ENCODE peak calls at places on chromosome 17, in nine cellular contexts. Y is GM06990, E is small intestine, Q is uterus, O is lower lobe of right lung, J is body of pancreas, X is left ventricle myocardium inferior, W is tibial nerve, F is HCT116. C is an unnamed sample.
A peak's percentile ranks its signal among the peaks of the same experiment; 100 is the strongest.

GRCh38 chr17:61689610-61690180 is 98.7 kb upstream of the NACA2 start:
- DNase-seq in F (no peak), Y (no peak), Q (no peak), W (no peak), J (no peak), O (no peak), X (no peak), E (no peak), C (no peak)

GRCh38 chr17:66540131-66540781 is 237.8 kb downstream of the PRKCA start:
- DNase-seq in Q (peak; percentile 63), J (peak; percentile 12), O (no peak), W (peak; percentile 38), Y (no peak), F (no peak), X (peak; percentile 35), E (no peak), C (no peak)

GRCh38 chr17:54694287-54694887 is 206.3 kb upstream of the TOM1L1 start:
- DNase-seq in Q (no peak), E (no peak), F (no peak), X (no peak), O (no peak), J (no peak), Y (no peak), W (no peak), C (no peak)

GRCh38 chr17:6627019-6627418 is 13.5 kb downstream of the KIAA0753 start:
- DNase-seq in Q (no peak), J (no peak), X (no peak), O (no peak), W (no peak), F (no peak), Y (no peak), E (no peak), C (no peak)

GRCh38 chr17:38571833-38572274 is 33.9 kb downstream of the SRCIN1 start:
- DNase-seq in E (no peak), X (no peak), O (no peak), F (no peak), Q (no peak), W (no peak), Y (no peak), J (no peak), C (no peak)

GRCh38 chr17:19733953-19734526 is 14.1 kb downstream of the ALDH3A1 start:
- DNase-seq in Q (no peak), F (no peak), W (no peak), Y (no peak), X (no peak), J (no peak), O (no peak), E (peak; percentile 80), C (no peak)

GRCh38 chr17:61403846-61404701 is 4.4 kb downstream of the TBX2 start:
- DNase-seq in F (no peak), W (no peak), X (no peak), Q (no peak), J (no peak), E (no peak), Y (no peak), O (peak; percentile 49), C (no peak)

GRCh38 chr17:30074726-30075125 is 41.9 kb upstream of the NSRP1 start:
- DNase-seq in E (no peak), Q (no peak), J (no peak), W (no peak), F (no peak), X (no peak), O (no peak), Y (no peak), C (no peak)

GRCh38 chr17:36703860-36704266 is 102.5 kb downstream of the MRM1 start:
- DNase-seq in E (no peak), Y (no peak), X (peak; percentile 39), J (peak; percentile 52), Q (peak; percentile 24), W (no peak), O (peak; percentile 58), F (no peak), C (no peak)

GRCh38 chr17:65495255-65496060 is 66.0 kb downstream of the AXIN2 start:
- DNase-seq in J (no peak), X (no peak), O (peak; percentile 61), W (no peak), Q (no peak), F (peak; percentile 13), E (peak; percentile 41), Y (no peak), C (no peak)

GRCh38 chr17:2050246-2050866 is 4.5 kb upstream of the HIC1 start:
- DNase-seq in E (peak; percentile 51), X (peak; percentile 64), Q (peak; percentile 84), J (peak; percentile 74), W (peak; percentile 57), F (peak; percentile 51), Y (peak; percentile 74), O (peak; percentile 78), C (peak; percentile 70)

GRCh38 chr17:36629252-36629847 is 28.0 kb downstream of the MRM1 start:
- DNase-seq in O (peak; percentile 77), W (peak; percentile 77), Q (peak; percentile 74), F (peak; percentile 54), J (peak; percentile 83), E (peak; percentile 60), Y (peak; percentile 59), X (peak; percentile 66), C (peak; percentile 59)

GRCh38 chr17:42276609-42277341 is 584 bp upstream of the STAT5B start:
- DNase-seq in F (no peak), Y (no peak), Q (peak; percentile 79), O (peak; percentile 69), E (peak; percentile 40), W (peak; percentile 71), J (peak; percentile 83), X (peak; percentile 70), C (peak; percentile 43)

GRCh38 chr17:55456307-55457240 is 34.9 kb upstream of the MMD start:
- DNase-seq in F (no peak), J (no peak), Q (no peak), X (no peak), O (no peak), Y (no peak), E (no peak), W (no peak), C (no peak)

GRCh38 chr17:69246726-69247375 is 18.2 kb upstream of the ABCA10 start:
- DNase-seq in J (no peak), O (no peak), Y (no peak), X (no peak), Q (no peak), E (peak; percentile 55), F (peak; percentile 55), W (no peak), C (no peak)

GRCh38 chr17:62600805-62601204 is 26.7 kb upstream of the MRC2 start:
- DNase-seq in X (no peak), Q (no peak), J (no peak), F (no peak), W (no peak), E (no peak), O (no peak), Y (no peak), C (no peak)

DNA sequence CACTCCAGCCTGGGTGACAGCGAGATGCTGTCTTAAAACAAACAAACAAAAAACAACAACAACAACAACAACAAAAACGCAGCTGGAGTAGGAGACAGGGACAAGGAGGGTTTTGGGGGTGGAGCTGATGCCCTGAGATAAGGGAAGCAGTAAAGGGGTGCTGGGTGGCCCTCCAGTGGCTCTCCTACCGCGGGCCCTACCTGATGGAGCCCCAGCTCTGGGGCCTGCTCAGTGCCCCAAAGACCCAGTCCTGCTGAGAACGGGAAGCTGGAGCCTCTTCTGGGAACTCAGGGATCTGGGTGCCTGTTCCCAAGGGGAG is 21.3 kb upstream of the NAGS start:
- DNase-seq in Q (no peak), Y (no peak), W (no peak), J (no peak), O (no peak), X (no peak), E (no peak), F (no peak), C (no peak)
- H3K4me3 ChIP-seq in Q (no peak overlapping the region), Y (no peak overlapping the region), W (no peak overlapping the region), J (no peak overlapping the region), O (peak overlapping the region; percentile 54), X (peak overlapping the region; percentile 68), E (no peak overlapping the region), F (no peak overlapping the region), C (no peak overlapping the region)

GRCh38 chr17:4172356-4172755 is 29.4 kb downstream of the CYB5D2 start:
- DNase-seq in Y (no peak), Q (no peak), O (no peak), E (no peak), X (no peak), W (no peak), F (no peak), J (no peak), C (no peak)

GRCh38 chr17:4170639-4171280 is 27.8 kb downstream of the CYB5D2 start:
- DNase-seq in F (no peak), Q (no peak), J (no peak), X (no peak), W (no peak), Y (no peak), O (no peak), E (no peak), C (no peak)

GRCh38 chr17:4175921-4176802 is 33.2 kb downstream of the CYB5D2 start:
- DNase-seq in J (no peak), W (no peak), X (no peak), O (no peak), Q (no peak), F (no peak), E (peak; percentile 22), Y (no peak), C (peak; percentile 21)

GRCh38 chr17:4174556-4174955 is 31.6 kb downstream of the CYB5D2 start:
- DNase-seq in J (no peak), F (no peak), O (no peak), X (no peak), Q (no peak), W (no peak), Y (no peak), E (no peak), C (no peak)

DNA sequence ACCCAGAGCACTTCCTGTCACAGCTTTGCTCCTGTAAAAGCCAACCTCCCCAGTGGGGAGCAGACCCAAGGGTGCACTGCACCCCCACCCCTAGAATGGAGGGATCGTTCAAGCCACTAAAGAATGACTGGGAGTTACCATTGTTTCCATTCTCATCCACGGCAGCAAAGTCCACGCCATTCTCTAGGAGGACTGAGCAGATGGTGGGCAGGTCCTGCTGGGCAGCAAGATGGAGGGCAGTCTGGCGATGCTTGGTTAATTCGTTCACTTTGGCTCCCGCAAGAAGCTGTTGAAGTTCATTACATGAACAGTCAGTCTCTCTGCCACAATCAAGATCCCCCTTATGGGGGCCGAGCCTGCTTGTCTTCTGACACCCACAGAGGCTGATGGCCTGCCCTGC is 30.8 kb downstream of the CYB5D2 start:
- DNase-seq in X (no peak), O (no peak), Y (no peak), Q (no peak), W (no peak), F (no peak), J (no peak), E (no peak), C (no peak)
- H3K36me3 ChIP-seq in X (peaks cover 100% of the 10 kb centered on the region), O (peaks cover 100% of the 10 kb centered on the region), Y (peaks cover 61% of the 10 kb centered on the region), Q (no peaks in the 10 kb centered on the region), W (peaks cover 100% of the 10 kb centered on the region), F (peaks cover 50% of the 10 kb centered on the region), J (peaks cover 16% of the 10 kb centered on the region), E (peaks cover 23% of the 10 kb centered on the region), C (peaks cover 59% of the 10 kb centered on the region)

GRCh38 chr17:15262291-15263205 is 2.6 kb downstream of the PMP22 start:
- DNase-seq in Y (peak; percentile 10), W (peak; percentile 90), O (peak; percentile 85), Q (peak; percentile 91), X (peak; percentile 92), E (peak; percentile 91), J (peak; percentile 61), F (peak; percentile 87), C (no peak)
- H3K4me3 ChIP-seq in Y (no peak overlapping the region), W (peak overlapping the region; percentile 70), O (peak overlapping the region; percentile 69), Q (peak overlapping the region; percentile 86), X (peak overlapping the region; percentile 90), E (peak overlapping the region; percentile 52), J (no peak overlapping the region), F (peak overlapping the region; percentile 79), C (no peak overlapping the region)

GRCh38 chr17:5019475-5019956 is 15.7 kb downstream of the SLC52A1 start:
- DNase-seq in E (no peak), J (no peak), W (no peak), F (no peak), O (no peak), Q (no peak), X (no peak), Y (no peak), C (no peak)
- H3K36me3 ChIP-seq in E (peaks cover 31% of the 10 kb centered on the region), J (peaks cover 16% of the 10 kb centered on the region), W (peaks cover 98% of the 10 kb centered on the region), F (peaks cover 17% of the 10 kb centered on the region), O (peaks cover 96% of the 10 kb centered on the region), Q (no peaks in the 10 kb centered on the region), X (peaks cover 97% of the 10 kb centered on the region), Y (peaks cover 33% of the 10 kb centered on the region), C (peaks cover 21% of the 10 kb centered on the region)

C was measured in effector memory CD4-positive, alpha-beta T cell.